ENCODE peak calls at places on chromosomes 4 and X, in eight cellular contexts. Y, X, W, E, C, V, K and Q are unnamed samples.

GRCh38 chr4:5746829-5747745 is 36.1 kb downstream of the EVC start:
- DNase-seq in X (no peak), Y (no peak), W (peak; percentile 62), E (peak; percentile 11), K (no peak), V (no peak), C (no peak), Q (no peak)

GRCh38 chrX:36844857-36845256 is 163.3 kb upstream of the FAM47C start:
- DNase-seq in X (no peak), E (no peak), Y (no peak), K (no peak), V (no peak), W (no peak), C (no peak), Q (no peak)

GRCh38 chrX:1162119-1162916 is 50.1 kb downstream of the CRLF2 start:
- DNase-seq in C (no peak), Y (no peak), V (no peak), W (no peak), X (no peak), K (peak; percentile 26), E (no peak), Q (no peak)

GRCh38 chrX:153929576-153929975 is 3.5 kb upstream of the ARHGAP4 start:
- DNase-seq in Y (no peak), C (no peak), E (no peak), X (no peak), K (no peak), V (no peak), W (no peak), Q (no peak)

GRCh38 chr4:73019462-73020047 is 50.0 kb downstream of the COX18 start:
- DNase-seq in K (no peak), W (peak; percentile 49), V (no peak), X (no peak), C (peak; percentile 27), Y (no peak), E (peak; percentile 29), Q (peak; percentile 11)

GRCh38 chrX:97074400-97074799 is 190.7 kb downstream of the RPA4 start:
- DNase-seq in X (no peak), W (no peak), V (no peak), E (no peak), K (no peak), Y (no peak), C (no peak), Q (no peak)

GRCh38 chr4:173461170-173461569 is 62.3 kb upstream of the SCRG1 start:
- DNase-seq in C (no peak), K (no peak), Y (no peak), E (no peak), W (no peak), V (no peak), X (no peak), Q (no peak)

GRCh38 chrX:8036914-8037313 is 109.7 kb upstream of the PNPLA4 start:
- DNase-seq in V (no peak), Y (no peak), C (no peak), E (no peak), W (no peak), X (no peak), K (no peak), Q (no peak)

GRCh38 chr4:21304061-21304541 is 603.8 kb downstream of the PACRGL start:
- DNase-seq in K (peak; percentile 89), C (peak; percentile 40), W (no peak), Y (no peak), X (no peak), V (no peak), E (peak; percentile 23), Q (no peak)

GRCh38 chrX:7446815-7447214 is 298.9 kb upstream of the PUDP start:
- DNase-seq in X (no peak), K (no peak), W (no peak), Y (no peak), C (no peak), E (no peak), V (no peak), Q (no peak)

GRCh38 chrX:136464589-136464988 is 23.2 kb upstream of the BRS3 start:
- DNase-seq in C (no peak), Y (no peak), X (no peak), V (no peak), K (no peak), E (no peak), W (no peak), Q (no peak)

GRCh38 chr4:75745192-75745591 is 20.8 kb downstream of the USO1 start:
- DNase-seq in Y (no peak), E (no peak), W (peak; percentile 39), V (peak; percentile 20), X (no peak), C (no peak), K (no peak), Q (no peak)

GRCh38 chr4:20298986-20299385 is 47.3 kb downstream of the SLIT2 start:
- DNase-seq in W (no peak), E (no peak), K (no peak), X (no peak), C (no peak), V (no peak), Y (no peak), Q (no peak)

GRCh38 chr4:94135701-94136100 is 72.0 kb upstream of the SMARCAD1 start:
- DNase-seq in K (no peak), C (no peak), X (no peak), V (no peak), E (no peak), Y (no peak), W (no peak), Q (no peak)

GRCh38 chr4:94140998-94141397 is 66.7 kb upstream of the SMARCAD1 start:
- DNase-seq in E (no peak), Y (no peak), C (no peak), X (no peak), V (no peak), W (no peak), K (no peak), Q (no peak)

GRCh38 chr4:94139931-94140612 is 67.6 kb upstream of the SMARCAD1 start:
- DNase-seq in K (no peak), Y (no peak), C (no peak), X (no peak), E (no peak), W (no peak), V (no peak), Q (no peak)
- H3K27ac ChIP-seq in K (no peak overlapping the region), Y (no peak overlapping the region), C (no peak overlapping the region), X (no peak overlapping the region), E (no peak overlapping the region), W (no peak overlapping the region), V (no peak overlapping the region), Q (no peak overlapping the region)

DNA sequence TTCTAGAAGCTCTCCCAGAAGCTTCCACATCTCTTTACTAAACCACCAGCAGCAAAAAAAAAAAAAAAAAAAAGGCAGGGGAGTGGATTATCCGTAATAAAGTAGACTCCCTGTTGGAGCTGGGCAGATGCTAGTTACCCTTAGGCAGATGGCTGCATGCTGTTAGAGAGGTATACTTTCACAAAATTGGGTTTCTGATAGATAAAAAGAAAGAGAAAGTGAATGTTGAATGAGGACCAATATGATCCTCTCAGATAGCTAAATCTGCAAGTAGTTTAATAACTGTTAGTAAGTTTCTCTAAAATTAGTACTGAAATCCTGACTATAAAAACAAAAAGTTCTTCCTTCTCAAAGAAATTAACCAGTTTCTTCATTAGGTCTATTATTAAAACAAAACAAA is 195.4 kb downstream of the ANAPC10 start:
- DNase-seq in E (no peak), Y (no peak), X (no peak), W (no peak), C (no peak), K (no peak), V (no peak), Q (no peak)
- H3K27ac ChIP-seq in E (no peak overlapping the region), Y (no peak overlapping the region), X (no peak overlapping the region), W (no peak overlapping the region), C (no peak overlapping the region), K (no peak overlapping the region), V (no peak overlapping the region), Q (no peak overlapping the region)

DNA sequence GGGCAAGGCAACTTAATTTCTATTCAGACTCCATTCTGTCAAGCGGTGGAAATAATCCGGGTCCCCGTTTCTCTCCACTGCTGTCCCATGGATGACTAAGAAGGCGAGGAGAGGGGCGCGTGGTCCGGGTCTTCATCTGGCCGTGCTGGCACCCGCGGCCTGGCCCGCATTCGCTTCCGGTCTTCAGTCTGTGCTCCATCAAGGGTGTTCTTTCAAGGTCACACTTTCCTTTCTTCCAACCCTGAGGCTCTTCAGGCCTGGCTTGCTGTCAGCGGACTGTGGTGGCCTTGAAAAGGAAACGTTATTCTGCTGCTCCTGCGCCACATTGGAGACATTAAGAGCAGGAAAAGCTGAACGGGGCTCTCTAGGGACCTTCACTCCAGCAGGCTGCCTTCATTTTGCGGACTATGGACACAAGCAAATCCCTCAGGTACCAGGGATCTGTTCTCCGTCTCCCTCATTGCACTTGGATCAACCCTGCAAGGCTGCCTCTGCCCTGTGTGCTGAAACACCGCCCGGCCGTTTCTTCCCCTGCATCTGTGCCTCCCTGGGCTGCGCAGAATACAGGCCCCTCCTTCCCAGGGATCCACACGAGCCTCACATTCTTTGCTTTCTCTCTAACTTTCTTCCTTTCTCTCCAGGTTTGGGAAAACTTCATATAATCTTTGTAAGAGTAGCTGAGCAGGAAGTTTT is 5.7 kb upstream of the SLC25A4 start:
- DNase-seq in K (no peak), E (peak; percentile 52), X (no peak), C (peak; percentile 84), W (no peak), Y (no peak), V (no peak), Q (no peak)
- H3K27ac ChIP-seq in K (no peak overlapping the region), E (peak overlapping the region; percentile 59), X (no peak overlapping the region), C (peak overlapping the region; percentile 76), W (no peak overlapping the region), Y (no peak overlapping the region), V (no peak overlapping the region), Q (no peak overlapping the region)

GRCh38 chr4:86451560-86452322 is 91.9 kb upstream of the MAPK10 start:
- DNase-seq in E (no peak), C (no peak), V (no peak), K (peak; percentile 59), W (no peak), X (no peak), Y (no peak), Q (no peak)

GRCh38 chr4:86450861-86451260 is 91.0 kb upstream of the MAPK10 start:
- DNase-seq in W (no peak), C (no peak), V (no peak), Y (no peak), K (no peak), E (no peak), X (no peak), Q (no peak)

GRCh38 chr4:86453044-86453501 is 93.2 kb upstream of the MAPK10 start:
- DNase-seq in V (no peak), E (no peak), X (no peak), C (peak; percentile 74), W (no peak), Y (peak; percentile 59), K (no peak), Q (peak; percentile 37)

GRCh38 chr4:86450189-86450588 is 90.3 kb upstream of the MAPK10 start:
- DNase-seq in K (no peak), V (no peak), X (no peak), C (no peak), W (no peak), Y (no peak), E (no peak), Q (no peak)

DNA sequence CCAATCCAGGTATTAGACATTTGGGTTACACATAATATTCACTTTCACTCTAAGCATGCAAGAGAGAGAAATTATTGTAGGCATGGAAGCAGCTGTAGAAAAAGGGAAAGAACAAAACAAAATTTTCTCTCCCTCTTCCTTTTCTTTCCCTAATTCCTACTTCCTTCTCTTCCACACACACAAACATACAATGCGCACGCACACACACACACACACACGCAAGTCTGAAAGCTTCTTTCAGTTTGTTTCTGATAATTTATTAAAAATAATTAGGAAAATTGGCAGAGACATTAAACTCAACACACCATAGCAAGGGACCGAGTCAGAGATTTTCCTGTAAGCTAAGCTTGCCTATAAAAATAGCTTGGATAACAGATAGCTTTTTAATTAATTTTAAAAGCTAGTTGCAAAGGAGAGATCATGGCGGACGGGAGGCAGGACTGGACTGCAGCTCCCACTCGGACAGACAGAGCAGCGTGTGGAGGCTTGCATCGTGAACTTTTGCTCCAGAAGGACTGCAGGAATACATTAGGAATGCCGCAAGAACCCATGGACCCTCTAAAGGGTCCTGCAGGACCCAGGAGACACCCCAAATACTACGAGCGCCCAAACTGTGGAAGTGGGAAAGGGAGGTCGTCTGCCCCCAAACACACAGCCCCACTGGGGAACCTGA is 92.6 kb upstream of the MAPK10 start:
- DNase-seq in K (no peak), V (no peak), Y (peak; percentile 42), X (no peak), E (no peak), C (peak; percentile 65), W (peak; percentile 40), Q (no peak)
- H3K27ac ChIP-seq in K (no peak overlapping the region), V (no peak overlapping the region), Y (peak overlapping the region; percentile 94), X (no peak overlapping the region), E (no peak overlapping the region), C (peak overlapping the region; percentile 61), W (peak overlapping the region; percentile 48), Q (peak overlapping the region; percentile 67)